ENCODE peak calls at places on chromosomes 2 and 18, in eight cellular contexts. E is ACHN; R is effector memory CD4-positive, alpha-beta T cell; O is midbrain; X is HFFc6; W is pons; T is germinal center; K is uterus. P is an unnamed sample.

GRCh38 chr18:26002375-26002774 is 88.0 kb downstream of the SS18 start:
- DNase-seq in K (no peak), R (no peak), X (no peak), T (no peak), W (no peak), O (no peak), E (no peak), P (no peak)

GRCh38 chr2:190635781-190636180 is 13.1 kb upstream of the NAB1 start:
- DNase-seq in X (no peak), R (no peak), K (no peak), E (peak), T (no peak), W (no peak), O (no peak), P (no peak)

GRCh38 chr18:35456181-35456850 is 41.4 kb downstream of the INO80C start:
- DNase-seq in K (no peak), X (no peak), E (no peak), R (no peak), T (no peak), O (no peak), W (no peak), P (no peak)

GRCh38 chr2:12059616-12060441 is 313.4 kb downstream of the LPIN1 start:
- DNase-seq in T (no peak), K (no peak), X (peak), O (no peak), R (no peak), E (no peak), W (no peak), P (no peak)

GRCh38 chr2:156778916-156779315 is 342.7 kb downstream of the GPD2 start:
- DNase-seq in X (no peak), E (no peak), R (no peak), T (no peak), K (no peak), W (no peak), O (no peak), P (no peak)

GRCh38 chr2:238420878-238421694 is 5.6 kb upstream of the ASB1 start:
- DNase-seq in X (no peak), R (no peak), K (no peak), T (no peak), E (no peak), O (no peak), W (no peak), P (no peak)

GRCh38 chr2:42125887-42126594 is 43.1 kb upstream of the EML4 start:
- DNase-seq in R (no peak), W (no peak), X (no peak), E (no peak), T (no peak), O (no peak), K (no peak), P (no peak)

GRCh38 chr2:172106128-172106961 is 3.6 kb upstream of the DLX2 start:
- DNase-seq in K (no peak), O (no peak), R (no peak), W (no peak), E (peak), T (peak), X (peak), P (no peak)

GRCh38 chr2:239396881-239397681 is 3.7 kb downstream of the HDAC4 start:
- DNase-seq in K (peak), O (no peak), X (no peak), T (no peak), R (no peak), E (no peak), W (no peak), P (no peak)

GRCh38 chr2:109448946-109449788 is 164.6 kb downstream of the SEPTIN10 start:
- DNase-seq in W (peak), R (no peak), E (no peak), X (no peak), O (no peak), T (no peak), K (peak), P (peak)

GRCh38 chr2:20050712-20051517 is 513 bp downstream of the LAPTM4A start:
- DNase-seq in E (peak), X (peak), O (peak), R (no peak), K (peak), W (peak), T (peak), P (no peak)

GRCh38 chr2:100957971-100958653 is 44.0 kb upstream of the RPL31 start:
- DNase-seq in K (peak), T (no peak), O (peak), W (peak), X (peak), R (no peak), E (no peak), P (peak)

GRCh38 chr2:164141271-164141670 is 405.5 kb upstream of the FIGN start:
- DNase-seq in T (no peak), W (no peak), O (no peak), R (no peak), K (no peak), X (no peak), E (no peak), P (no peak)

GRCh38 chr2:215882689-215883088 is 130.7 kb downstream of the MREG start:
- DNase-seq in E (no peak), R (no peak), W (no peak), X (peak), O (no peak), T (no peak), K (no peak), P (no peak)

GRCh38 chr18:42706618-42707017 is 408.9 kb downstream of the RIT2 start:
- DNase-seq in E (no peak), R (no peak), X (no peak), O (no peak), T (no peak), K (no peak), W (no peak), P (no peak)

GRCh38 chr2:164690361-164690760 is 69.1 kb upstream of the GRB14 start:
- DNase-seq in X (no peak), O (no peak), R (no peak), W (no peak), E (no peak), K (no peak), T (no peak), P (no peak)

GRCh38 chr2:65067806-65068553 is 11.8 kb downstream of the CEP68 start:
- DNase-seq in E (no peak), X (no peak), W (no peak), T (no peak), O (no peak), R (no peak), K (no peak), P (no peak)

GRCh38 chr2:88857951-88858406 is 166.5 kb downstream of the RPIA start:
- DNase-seq in T (no peak), R (no peak), O (no peak), X (no peak), E (peak), W (peak), K (no peak), P (no peak)

GRCh38 chr2:33111002-33111446 is 164.3 kb downstream of the LTBP1 start:
- DNase-seq in X (no peak), T (no peak), E (no peak), O (no peak), W (no peak), R (no peak), K (no peak), P (no peak)

GRCh38 chr18:42155024-42155423 is 200.0 kb downstream of the PIK3C3 start:
- DNase-seq in R (no peak), E (no peak), K (no peak), W (no peak), O (no peak), T (no peak), X (no peak), P (no peak)

GRCh38 chr2:58609306-58609705 is 368.2 kb upstream of the FANCL start:
- DNase-seq in W (no peak), R (no peak), X (no peak), K (no peak), E (no peak), O (no peak), T (no peak), P (no peak)

GRCh38 chr18:48230459-48231113 is 178.6 kb downstream of the ZBTB7C start:
- DNase-seq in E (peak), X (peak), W (peak), K (no peak), O (no peak), T (no peak), R (no peak), P (peak)

GRCh38 chr2:37865640-37866039 is 59.4 kb upstream of the RMDN2 start:
- DNase-seq in O (no peak), X (no peak), T (no peak), W (no peak), E (no peak), K (peak), R (no peak), P (no peak)

GRCh38 chr2:191917967-191918651 is 71.2 kb upstream of the CAVIN2 start:
- DNase-seq in O (peak), T (no peak), X (no peak), K (no peak), W (no peak), E (no peak), R (no peak), P (no peak)

P was measured in aorta.